ENCODE peak calls at places on chromosomes 11 and 22, in eight cellular contexts. C, I, Q, G, P, K, J and U are unnamed samples.

GRCh38 chr11:1204381-1205101 is 18.3 kb upstream of the MUC5B start:
- DNase-seq in G (no peak), I (no peak), C (no peak), K (no peak), P (no peak), Q (no peak), J (no peak), U (no peak)

GRCh38 chr11:11978792-11979486 is 29.5 kb downstream of the DKK3 start:
- DNase-seq in Q (no peak), I (no peak), C (no peak), G (no peak), J (peak), P (peak), K (no peak), U (peak)

GRCh38 chr11:8683115-8683807 is 669 bp downstream of the RPL27A start:
- DNase-seq in P (peak), Q (no peak), I (no peak), C (no peak), K (no peak), J (no peak), G (no peak), U (no peak)

GRCh38 chr22:28112548-28113043 is 193.5 kb upstream of the PITPNB start:
- DNase-seq in G (no peak), Q (peak), J (no peak), K (peak), P (peak), C (no peak), I (peak), U (no peak)

GRCh38 chr11:89203814-89204213 is 26.1 kb downstream of the TYR start:
- DNase-seq in K (no peak), C (no peak), I (no peak), Q (no peak), P (no peak), J (no peak), G (no peak), U (no peak)

GRCh38 chr11:37378989-37379388 is 781.0 kb upstream of the RAG2 start:
- DNase-seq in J (no peak), C (no peak), P (no peak), K (no peak), I (no peak), G (no peak), Q (no peak), U (no peak)

GRCh38 chr11:127017482-127017881 is 16.9 kb upstream of the KIRREL3 start:
- DNase-seq in K (peak), I (no peak), Q (peak), C (no peak), G (no peak), P (peak), J (no peak), U (no peak)

GRCh38 chr11:97973352-97973857 is 1047.3 kb upstream of the CNTN5 start:
- DNase-seq in P (no peak), Q (no peak), I (no peak), C (no peak), J (no peak), K (no peak), G (no peak), U (no peak)

GRCh38 chr11:116692318-116693106 is 80.3 kb downstream of the BUD13 start:
- DNase-seq in C (no peak), I (no peak), G (no peak), Q (no peak), J (no peak), K (no peak), P (no peak), U (no peak)

GRCh38 chr11:121082670-121083069 is 18.4 kb upstream of the TECTA start:
- DNase-seq in J (no peak), Q (no peak), K (no peak), C (no peak), G (no peak), I (no peak), P (peak), U (no peak)

GRCh38 chr11:77126861-77127673 is 979 bp upstream of the MYO7A start:
- DNase-seq in G (peak), Q (peak), K (peak), C (peak), I (peak), P (peak), J (peak), U (no peak)

GRCh38 chr11:111514216-111515031 is at the start of gene HOATZ:
- DNase-seq in K (no peak), J (peak), Q (no peak), I (peak), P (no peak), G (no peak), C (no peak), U (no peak)